ENCODE peak calls at places on chromosomes 7 and 10, in five cellular contexts. One of them, this sample, is unnamed.
A peak's percentile ranks its signal among the peaks of the same experiment; 100 is the strongest.

GRCh38 chr10:100737359-100738054 is 7.9 kb upstream of the PAX2 start:
- DNase-seq in stimulated activated CD4-positive, alpha-beta T cell treated with anti-CD3 and anti-CD28 coated beads, Interleukin-12 subunit alpha, Interleukin-12 subunit beta, amount 100 ng/mL, for 24 hours: no peak
- DNase-seq in left lung: no peak
- DNase-seq in heart left ventricle: no peak
- DNase-seq in naive thymus-derived CD8-positive, alpha-beta T cell: no peak
- DNase-seq in this sample: no peak

GRCh38 chr10:62681211-62681940 is 123.1 kb upstream of the ADO start:
- DNase-seq in left lung: peak; percentile 71
- DNase-seq in heart left ventricle: no peak
- DNase-seq in naive thymus-derived CD8-positive, alpha-beta T cell: peak; percentile 37
- DNase-seq in stimulated activated CD4-positive, alpha-beta T cell treated with anti-CD3 and anti-CD28 coated beads, Interleukin-12 subunit alpha, Interleukin-12 subunit beta, amount 100 ng/mL, for 24 hours: peak; percentile 62
- DNase-seq in this sample: no peak

GRCh38 chr7:23530355-23530754 is 1.4 kb downstream of the TRA2A start:
- DNase-seq in left lung: no peak
- DNase-seq in naive thymus-derived CD8-positive, alpha-beta T cell: no peak
- DNase-seq in stimulated activated CD4-positive, alpha-beta T cell treated with anti-CD3 and anti-CD28 coated beads, Interleukin-12 subunit alpha, Interleukin-12 subunit beta, amount 100 ng/mL, for 24 hours: no peak
- DNase-seq in heart left ventricle: no peak
- DNase-seq in this sample: no peak

GRCh38 chr10:123521076-123521475 is 145.1 kb upstream of the GPR26 start:
- DNase-seq in stimulated activated CD4-positive, alpha-beta T cell treated with anti-CD3 and anti-CD28 coated beads, Interleukin-12 subunit alpha, Interleukin-12 subunit beta, amount 100 ng/mL, for 24 hours: no peak
- DNase-seq in left lung: no peak
- DNase-seq in heart left ventricle: no peak
- DNase-seq in naive thymus-derived CD8-positive, alpha-beta T cell: no peak
- DNase-seq in this sample: no peak

GRCh38 chr10:21296575-21297355 is 228.7 kb downstream of the SKIDA1 start:
- DNase-seq in naive thymus-derived CD8-positive, alpha-beta T cell: no peak
- DNase-seq in heart left ventricle: no peak
- DNase-seq in stimulated activated CD4-positive, alpha-beta T cell treated with anti-CD3 and anti-CD28 coated beads, Interleukin-12 subunit alpha, Interleukin-12 subunit beta, amount 100 ng/mL, for 24 hours: no peak
- DNase-seq in left lung: no peak
- DNase-seq in this sample: no peak

GRCh38 chr10:131269776-131270460 is 41.6 kb downstream of the TCERG1L start:
- DNase-seq in left lung: no peak
- DNase-seq in naive thymus-derived CD8-positive, alpha-beta T cell: no peak
- DNase-seq in heart left ventricle: no peak
- DNase-seq in stimulated activated CD4-positive, alpha-beta T cell treated with anti-CD3 and anti-CD28 coated beads, Interleukin-12 subunit alpha, Interleukin-12 subunit beta, amount 100 ng/mL, for 24 hours: no peak
- DNase-seq in this sample: no peak

GRCh38 chr10:61760943-61761824 is 98.5 kb downstream of the CABCOCO1 start:
- DNase-seq in left lung: no peak
- DNase-seq in stimulated activated CD4-positive, alpha-beta T cell treated with anti-CD3 and anti-CD28 coated beads, Interleukin-12 subunit alpha, Interleukin-12 subunit beta, amount 100 ng/mL, for 24 hours: no peak
- DNase-seq in naive thymus-derived CD8-positive, alpha-beta T cell: no peak
- DNase-seq in heart left ventricle: no peak
- DNase-seq in this sample: no peak

GRCh38 chr7:81725496-81726117 is 44.2 kb downstream of the HGF start:
- DNase-seq in naive thymus-derived CD8-positive, alpha-beta T cell: no peak
- DNase-seq in heart left ventricle: peak; percentile 6
- DNase-seq in left lung: no peak
- DNase-seq in stimulated activated CD4-positive, alpha-beta T cell treated with anti-CD3 and anti-CD28 coated beads, Interleukin-12 subunit alpha, Interleukin-12 subunit beta, amount 100 ng/mL, for 24 hours: no peak
- DNase-seq in this sample: no peak

GRCh38 chr10:72277340-72277995 is 3.7 kb downstream of the DDIT4 start:
- DNase-seq in stimulated activated CD4-positive, alpha-beta T cell treated with anti-CD3 and anti-CD28 coated beads, Interleukin-12 subunit alpha, Interleukin-12 subunit beta, amount 100 ng/mL, for 24 hours: no peak
- DNase-seq in left lung: no peak
- DNase-seq in naive thymus-derived CD8-positive, alpha-beta T cell: no peak
- DNase-seq in heart left ventricle: no peak
- DNase-seq in this sample: peak; percentile 37

GRCh38 chr7:121003986-121004685 is 15.6 kb downstream of the CPED1 start:
- DNase-seq in naive thymus-derived CD8-positive, alpha-beta T cell: no peak
- DNase-seq in stimulated activated CD4-positive, alpha-beta T cell treated with anti-CD3 and anti-CD28 coated beads, Interleukin-12 subunit alpha, Interleukin-12 subunit beta, amount 100 ng/mL, for 24 hours: no peak
- DNase-seq in heart left ventricle: peak; percentile 55
- DNase-seq in left lung: no peak
- DNase-seq in this sample: peak; percentile 52

GRCh38 chr10:95304463-95304862 is 13.7 kb upstream of the PDLIM1 start:
- DNase-seq in stimulated activated CD4-positive, alpha-beta T cell treated with anti-CD3 and anti-CD28 coated beads, Interleukin-12 subunit alpha, Interleukin-12 subunit beta, amount 100 ng/mL, for 24 hours: no peak
- DNase-seq in naive thymus-derived CD8-positive, alpha-beta T cell: no peak
- DNase-seq in heart left ventricle: no peak
- DNase-seq in left lung: no peak
- DNase-seq in this sample: no peak

This sample was measured in right cardiac atrium.